ENCODE peak calls at places on chromosome 16, in seven cellular contexts. F is stomach, B is ovary, K is GM12878, G is suprapubic skin, T is HepG2, J is A549. H is an unnamed sample.

GRCh38 chr16:10039220-10040096 is 142.8 kb downstream of the GRIN2A start:
- DNase-seq in F (no peak), B (peak; percentile 29), K (no peak), G (no peak), T (no peak), J (peak; percentile 8), H (no peak)

GRCh38 chr16:88905563-88905962 is 39.1 kb upstream of the PABPN1L start:
- DNase-seq in F (no peak), B (no peak), K (no peak), G (no peak), T (no peak), J (peak; percentile 32), H (no peak)

GRCh38 chr16:56606688-56607618 is 1.4 kb upstream of the MT2A start:
- DNase-seq in F (peak; percentile 62), B (peak; percentile 86), K (no peak), G (peak; percentile 96), T (peak; percentile 97), J (peak; percentile 83), H (peak; percentile 62)

GRCh38 chr16:69410285-69410990 is 14.0 kb upstream of the CYB5B start:
- DNase-seq in F (no peak), B (no peak), K (no peak), G (no peak), T (no peak), J (peak; percentile 33), H (no peak)

GRCh38 chr16:72404299-72404698 is 232.3 kb upstream of the PMFBP1 start:
- DNase-seq in F (no peak), B (no peak), K (no peak), G (no peak), T (no peak), J (no peak), H (no peak)

GRCh38 chr16:61432421-61432820 is 603.8 kb downstream of the CDH8 start:
- DNase-seq in F (no peak), B (no peak), K (no peak), G (no peak), T (no peak), J (no peak), H (no peak)

GRCh38 chr16:72203401-72203800 is 31.4 kb upstream of the PMFBP1 start:
- DNase-seq in F (no peak), B (no peak), K (peak; percentile 49), G (no peak), T (no peak), J (no peak), H (peak; percentile 44)

GRCh38 chr16:14321542-14321941 is 250.4 kb downstream of the MRTFB start:
- DNase-seq in F (no peak), B (peak; percentile 59), K (no peak), G (no peak), T (no peak), J (peak; percentile 52), H (no peak)

GRCh38 chr16:22189473-22190168 is 16.5 kb upstream of the EEF2K start:
- DNase-seq in F (peak; percentile 88), B (peak; percentile 66), K (no peak), G (peak; percentile 86), T (no peak), J (no peak), H (peak; percentile 48)

GRCh38 chr16:86087011-86087453 is 188.1 kb downstream of the IRF8 start:
- DNase-seq in F (no peak), B (no peak), K (no peak), G (peak; percentile 40), T (no peak), J (no peak), H (no peak)

GRCh38 chr16:64952177-64952576 is 169.7 kb downstream of the CDH11 start:
- DNase-seq in F (no peak), B (no peak), K (no peak), G (no peak), T (no peak), J (no peak), H (no peak)

GRCh38 chr16:70490261-70490660 is 33.1 kb downstream of the COG4 start:
- DNase-seq in F (no peak), B (no peak), K (no peak), G (no peak), T (no peak), J (no peak), H (no peak)

DNA sequence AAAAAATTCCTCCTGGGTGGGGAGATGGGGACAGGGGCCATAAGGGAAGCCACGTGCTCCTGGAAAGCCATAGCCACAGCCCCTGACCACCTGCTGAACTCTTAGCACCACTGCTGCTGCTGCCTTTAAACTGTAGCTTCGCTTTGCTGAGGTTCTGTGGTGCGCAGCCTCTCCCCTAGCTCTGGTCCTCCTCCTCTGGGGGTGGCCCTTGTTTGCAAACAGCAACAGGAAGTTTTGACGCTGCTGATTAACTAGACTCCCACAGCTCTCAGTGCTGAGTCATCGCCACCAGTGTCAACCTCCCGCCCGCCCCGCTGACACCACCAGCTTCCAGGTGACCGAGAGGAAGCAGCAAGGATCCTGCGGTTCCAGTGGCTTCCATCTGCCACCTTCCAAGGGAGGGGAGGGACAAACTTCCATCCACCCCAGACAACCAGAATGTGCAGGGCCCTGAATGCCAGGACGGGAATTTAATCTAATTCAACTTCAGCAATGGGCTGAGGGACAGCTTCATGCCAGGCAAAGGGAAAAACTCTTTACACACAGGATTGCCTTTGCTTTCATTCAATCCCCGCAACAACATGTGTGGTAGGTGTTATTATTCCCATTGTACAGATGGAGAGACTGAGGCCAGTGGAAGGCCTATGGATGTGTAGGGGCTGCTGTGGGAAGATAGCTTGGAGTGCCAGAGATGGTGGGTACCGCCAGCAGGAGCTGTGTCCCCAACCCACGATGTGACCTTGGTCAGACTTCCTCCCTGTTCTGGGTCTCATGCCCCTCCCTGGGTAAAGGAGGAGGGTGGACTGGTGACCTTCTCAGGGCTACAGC is 8.1 kb upstream of the KIFC3 start:
- DNase-seq in F (peak; percentile 90), B (peak; percentile 66), K (peak; percentile 73), G (peak; percentile 92), T (peak; percentile 92), J (peak; percentile 94), H (peak; percentile 35)
- TF ChIP-seq EP300 in F (no peak), B (no peak), K (peak; percentile 13), G (no peak), T (peak; percentile 81), J (peak; percentile 91), H (peak; percentile 25)

GRCh38 chr16:84553873-84554399 is 49.5 kb upstream of the MEAK7 start:
- DNase-seq in F (no peak), B (no peak), K (no peak), G (no peak), T (no peak), J (no peak), H (no peak)
- TF ChIP-seq EP300 in F (no peak), B (no peak), K (no peak), G (no peak), T (no peak), J (no peak), H (no peak)

GRCh38 chr16:1688807-1689560 is 10.9 kb downstream of the JPT2 start:
- DNase-seq in F (peak; percentile 70), B (no peak), K (no peak), G (no peak), T (peak; percentile 88), J (peak; percentile 89), H (no peak)
- TF ChIP-seq EP300 in F (no peak), B (no peak), K (no peak), G (no peak), T (no peak), J (peak; percentile 72), H (no peak)

DNA sequence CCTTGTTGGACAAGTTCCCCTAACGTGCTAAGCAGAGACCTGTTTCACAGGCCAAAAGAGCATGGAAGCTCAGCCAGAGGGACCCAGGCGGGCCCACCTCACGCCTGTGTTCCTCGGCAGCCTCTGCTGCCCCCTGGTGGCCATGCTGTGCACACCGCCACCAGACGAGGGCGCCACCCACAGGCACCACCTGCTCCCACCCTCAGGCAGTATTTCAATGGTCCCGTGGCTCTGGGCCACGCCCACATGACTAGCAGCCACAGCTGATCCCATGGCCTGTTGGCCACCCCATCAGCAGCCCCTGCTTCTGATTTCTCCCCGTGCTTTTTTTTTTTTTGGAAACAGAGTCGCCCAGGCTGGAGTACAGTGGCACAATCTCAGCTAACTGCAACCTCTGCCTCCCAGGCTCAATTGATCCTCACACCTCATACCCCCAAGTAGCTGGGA is 18.9 kb downstream of the MPG start:
- DNase-seq in F (peak; percentile 92), B (peak; percentile 83), K (peak; percentile 55), G (peak; percentile 96), T (peak; percentile 81), J (peak; percentile 96), H (peak; percentile 86)
- TF ChIP-seq EP300 in F (no peak), B (no peak), K (no peak), G (no peak), T (no peak), J (no peak), H (no peak)

DNA sequence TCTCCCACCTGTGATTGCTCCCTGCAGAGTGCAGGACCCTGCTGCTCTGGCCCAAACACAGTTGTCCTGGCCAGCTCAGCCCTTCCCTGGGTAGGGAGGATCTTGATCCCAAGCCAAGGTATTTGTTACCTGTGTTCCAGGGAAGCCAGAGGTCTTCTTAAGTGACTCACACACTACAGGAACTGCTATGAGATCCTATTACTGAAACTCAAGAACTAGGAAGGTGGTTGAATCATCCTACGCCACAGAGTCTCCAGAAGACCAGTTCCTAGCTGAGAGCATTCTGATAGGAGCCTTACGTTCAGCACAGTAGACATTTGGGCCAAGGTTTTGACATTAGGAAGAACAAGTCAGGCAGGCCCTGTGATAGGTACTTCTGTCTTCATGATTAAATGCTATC is 12.0 kb downstream of the CHST6 start:
- DNase-seq in F (no peak), B (no peak), K (no peak), G (no peak), T (no peak), J (no peak), H (no peak)
- TF ChIP-seq EP300 in F (no peak), B (no peak), K (no peak), G (no peak), T (no peak), J (no peak), H (no peak)

GRCh38 chr16:27326738-27327585 is 13.2 kb downstream of the IL4R start:
- DNase-seq in F (peak; percentile 71), B (peak; percentile 80), K (no peak), G (peak; percentile 93), T (peak; percentile 81), J (peak; percentile 84), H (peak; percentile 51)
- TF ChIP-seq EP300 in F (peak; percentile 80), B (peak; percentile 89), K (no peak), G (no peak), T (no peak), J (peak; percentile 51), H (no peak)

GRCh38 chr16:30429678-30430427 is at the start of gene DCTPP1:
- DNase-seq in F (peak; percentile 96), B (peak; percentile 97), K (peak; percentile 99), G (peak; percentile 97), T (peak; percentile 100), J (peak; percentile 98), H (peak; percentile 95)
- TF ChIP-seq EP300 in F (no peak), B (no peak), K (no peak), G (no peak), T (no peak), J (no peak), H (peak; percentile 82)

GRCh38 chr16:19067349-19068236 is at the start of gene COQ7:
- DNase-seq in F (peak; percentile 98), B (peak; percentile 98), K (peak; percentile 96), G (peak; percentile 99), T (peak; percentile 100), J (peak; percentile 95), H (peak; percentile 96)
- TF ChIP-seq EP300 in F (no peak), B (peak; percentile 57), K (no peak), G (no peak), T (no peak), J (no peak), H (peak; percentile 96)

GRCh38 chr16:48299471-48299870 is 52.1 kb upstream of the ABCC11 start:
- DNase-seq in F (no peak), B (no peak), K (no peak), G (no peak), T (no peak), J (no peak), H (no peak)
- TF ChIP-seq EP300 in F (no peak), B (no peak), K (no peak), G (no peak), T (no peak), J (no peak), H (no peak)

GRCh38 chr16:15494231-15494630 is 59.8 kb downstream of the BMERB1 start:
- DNase-seq in F (no peak), B (no peak), K (no peak), G (no peak), T (peak; percentile 73), J (no peak), H (no peak)
- TF ChIP-seq EP300 in F (no peak), B (no peak), K (no peak), G (no peak), T (peak; percentile 46), J (peak; percentile 82), H (peak; percentile 28)